ENCODE peak calls at places on chromosome 9, in eight cellular contexts. One of them, this sample, is unnamed.

GRCh38 chr9:122234022-122234748 is 5.4 kb upstream of the LHX6 start:
- DNase-seq in NB4: peak
- DNase-seq in CD8-positive, alpha-beta T cell: no peak
- DNase-seq in stimulated activated CD4-positive, alpha-beta T cell treated with anti-CD3 and anti-CD28 coated beads, Interleukin-2, amount 100 ng/mL, for 24 hours: no peak
- DNase-seq in activated CD4-positive, alpha-beta T cell treated with anti-CD3 and anti-CD28 coated beads, Interleukin-2, amount 50 U/mL, for 1 hour: no peak
- DNase-seq in NCI-H1436: no peak
- DNase-seq in posterior vena cava: no peak
- DNase-seq in tibial nerve: no peak
- DNase-seq in this sample: no peak

GRCh38 chr9:99431103-99431502 is 209.0 kb downstream of the SEC61B start:
- DNase-seq in activated CD4-positive, alpha-beta T cell treated with anti-CD3 and anti-CD28 coated beads, Interleukin-2, amount 50 U/mL, for 1 hour: no peak
- DNase-seq in NCI-H1436: no peak
- DNase-seq in stimulated activated CD4-positive, alpha-beta T cell treated with anti-CD3 and anti-CD28 coated beads, Interleukin-2, amount 100 ng/mL, for 24 hours: no peak
- DNase-seq in posterior vena cava: no peak
- DNase-seq in tibial nerve: no peak
- DNase-seq in CD8-positive, alpha-beta T cell: no peak
- DNase-seq in NB4: no peak
- DNase-seq in this sample: no peak

GRCh38 chr9:15211994-15212501 is 95.0 kb downstream of the TTC39B start:
- DNase-seq in NCI-H1436: no peak
- DNase-seq in tibial nerve: no peak
- DNase-seq in NB4: no peak
- DNase-seq in activated CD4-positive, alpha-beta T cell treated with anti-CD3 and anti-CD28 coated beads, Interleukin-2, amount 50 U/mL, for 1 hour: no peak
- DNase-seq in stimulated activated CD4-positive, alpha-beta T cell treated with anti-CD3 and anti-CD28 coated beads, Interleukin-2, amount 100 ng/mL, for 24 hours: no peak
- DNase-seq in CD8-positive, alpha-beta T cell: no peak
- DNase-seq in posterior vena cava: no peak
- DNase-seq in this sample: no peak

GRCh38 chr9:107807183-107807582 is 317.6 kb upstream of the KLF4 start:
- DNase-seq in tibial nerve: no peak
- DNase-seq in NCI-H1436: no peak
- DNase-seq in CD8-positive, alpha-beta T cell: no peak
- DNase-seq in NB4: no peak
- DNase-seq in activated CD4-positive, alpha-beta T cell treated with anti-CD3 and anti-CD28 coated beads, Interleukin-2, amount 50 U/mL, for 1 hour: no peak
- DNase-seq in stimulated activated CD4-positive, alpha-beta T cell treated with anti-CD3 and anti-CD28 coated beads, Interleukin-2, amount 100 ng/mL, for 24 hours: no peak
- DNase-seq in posterior vena cava: no peak
- DNase-seq in this sample: no peak

GRCh38 chr9:134847752-134848432 is 32.7 kb upstream of the FCN2 start:
- DNase-seq in activated CD4-positive, alpha-beta T cell treated with anti-CD3 and anti-CD28 coated beads, Interleukin-2, amount 50 U/mL, for 1 hour: no peak
- DNase-seq in tibial nerve: no peak
- DNase-seq in stimulated activated CD4-positive, alpha-beta T cell treated with anti-CD3 and anti-CD28 coated beads, Interleukin-2, amount 100 ng/mL, for 24 hours: no peak
- DNase-seq in posterior vena cava: no peak
- DNase-seq in NB4: no peak
- DNase-seq in NCI-H1436: no peak
- DNase-seq in CD8-positive, alpha-beta T cell: no peak
- DNase-seq in this sample: no peak

GRCh38 chr9:131876486-131876885 is 136.6 kb upstream of the RAPGEF1 start:
- DNase-seq in NB4: no peak
- DNase-seq in NCI-H1436: no peak
- DNase-seq in CD8-positive, alpha-beta T cell: no peak
- DNase-seq in posterior vena cava: peak
- DNase-seq in stimulated activated CD4-positive, alpha-beta T cell treated with anti-CD3 and anti-CD28 coated beads, Interleukin-2, amount 100 ng/mL, for 24 hours: no peak
- DNase-seq in activated CD4-positive, alpha-beta T cell treated with anti-CD3 and anti-CD28 coated beads, Interleukin-2, amount 50 U/mL, for 1 hour: no peak
- DNase-seq in tibial nerve: no peak
- DNase-seq in this sample: no peak

GRCh38 chr9:69771775-69772418 is 12.1 kb upstream of the PTAR1 start:
- DNase-seq in activated CD4-positive, alpha-beta T cell treated with anti-CD3 and anti-CD28 coated beads, Interleukin-2, amount 50 U/mL, for 1 hour: no peak
- DNase-seq in NCI-H1436: no peak
- DNase-seq in posterior vena cava: no peak
- DNase-seq in tibial nerve: no peak
- DNase-seq in stimulated activated CD4-positive, alpha-beta T cell treated with anti-CD3 and anti-CD28 coated beads, Interleukin-2, amount 100 ng/mL, for 24 hours: no peak
- DNase-seq in CD8-positive, alpha-beta T cell: no peak
- DNase-seq in NB4: no peak
- DNase-seq in this sample: no peak

GRCh38 chr9:117368684-117369230 is 46.1 kb downstream of the ASTN2 start:
- DNase-seq in tibial nerve: no peak
- DNase-seq in NB4: no peak
- DNase-seq in stimulated activated CD4-positive, alpha-beta T cell treated with anti-CD3 and anti-CD28 coated beads, Interleukin-2, amount 100 ng/mL, for 24 hours: no peak
- DNase-seq in NCI-H1436: peak
- DNase-seq in activated CD4-positive, alpha-beta T cell treated with anti-CD3 and anti-CD28 coated beads, Interleukin-2, amount 50 U/mL, for 1 hour: no peak
- DNase-seq in posterior vena cava: no peak
- DNase-seq in CD8-positive, alpha-beta T cell: no peak
- DNase-seq in this sample: no peak

GRCh38 chr9:20557890-20558608 is 64.2 kb downstream of the MLLT3 start:
- DNase-seq in CD8-positive, alpha-beta T cell: no peak
- DNase-seq in NCI-H1436: no peak
- DNase-seq in activated CD4-positive, alpha-beta T cell treated with anti-CD3 and anti-CD28 coated beads, Interleukin-2, amount 50 U/mL, for 1 hour: no peak
- DNase-seq in stimulated activated CD4-positive, alpha-beta T cell treated with anti-CD3 and anti-CD28 coated beads, Interleukin-2, amount 100 ng/mL, for 24 hours: no peak
- DNase-seq in tibial nerve: no peak
- DNase-seq in NB4: no peak
- DNase-seq in posterior vena cava: no peak
- DNase-seq in this sample: no peak

GRCh38 chr9:93890436-93890935 is 64.7 kb downstream of the BARX1 start:
- DNase-seq in tibial nerve: no peak
- DNase-seq in CD8-positive, alpha-beta T cell: no peak
- DNase-seq in NB4: no peak
- DNase-seq in NCI-H1436: no peak
- DNase-seq in activated CD4-positive, alpha-beta T cell treated with anti-CD3 and anti-CD28 coated beads, Interleukin-2, amount 50 U/mL, for 1 hour: no peak
- DNase-seq in posterior vena cava: no peak
- DNase-seq in stimulated activated CD4-positive, alpha-beta T cell treated with anti-CD3 and anti-CD28 coated beads, Interleukin-2, amount 100 ng/mL, for 24 hours: no peak
- DNase-seq in this sample: no peak

GRCh38 chr9:93261735-93262523 is 78.0 kb downstream of the WNK2 start:
- DNase-seq in NCI-H1436: no peak
- DNase-seq in tibial nerve: no peak
- DNase-seq in stimulated activated CD4-positive, alpha-beta T cell treated with anti-CD3 and anti-CD28 coated beads, Interleukin-2, amount 100 ng/mL, for 24 hours: no peak
- DNase-seq in posterior vena cava: peak
- DNase-seq in CD8-positive, alpha-beta T cell: no peak
- DNase-seq in activated CD4-positive, alpha-beta T cell treated with anti-CD3 and anti-CD28 coated beads, Interleukin-2, amount 50 U/mL, for 1 hour: no peak
- DNase-seq in NB4: no peak
- DNase-seq in this sample: no peak

GRCh38 chr9:7879551-7880245 is 80.1 kb upstream of the DMAC1 start:
- DNase-seq in tibial nerve: no peak
- DNase-seq in posterior vena cava: no peak
- DNase-seq in NCI-H1436: no peak
- DNase-seq in stimulated activated CD4-positive, alpha-beta T cell treated with anti-CD3 and anti-CD28 coated beads, Interleukin-2, amount 100 ng/mL, for 24 hours: peak
- DNase-seq in CD8-positive, alpha-beta T cell: peak
- DNase-seq in activated CD4-positive, alpha-beta T cell treated with anti-CD3 and anti-CD28 coated beads, Interleukin-2, amount 50 U/mL, for 1 hour: peak
- DNase-seq in NB4: peak
- DNase-seq in this sample: no peak

GRCh38 chr9:114344692-114345091 is 15.0 kb downstream of the ORM2 start:
- DNase-seq in NCI-H1436: no peak
- DNase-seq in NB4: no peak
- DNase-seq in activated CD4-positive, alpha-beta T cell treated with anti-CD3 and anti-CD28 coated beads, Interleukin-2, amount 50 U/mL, for 1 hour: no peak
- DNase-seq in posterior vena cava: no peak
- DNase-seq in stimulated activated CD4-positive, alpha-beta T cell treated with anti-CD3 and anti-CD28 coated beads, Interleukin-2, amount 100 ng/mL, for 24 hours: no peak
- DNase-seq in tibial nerve: no peak
- DNase-seq in CD8-positive, alpha-beta T cell: no peak
- DNase-seq in this sample: no peak

GRCh38 chr9:6986416-6986815 is 228.6 kb downstream of the KDM4C start:
- DNase-seq in NB4: no peak
- DNase-seq in CD8-positive, alpha-beta T cell: no peak
- DNase-seq in activated CD4-positive, alpha-beta T cell treated with anti-CD3 and anti-CD28 coated beads, Interleukin-2, amount 50 U/mL, for 1 hour: no peak
- DNase-seq in NCI-H1436: no peak
- DNase-seq in tibial nerve: no peak
- DNase-seq in stimulated activated CD4-positive, alpha-beta T cell treated with anti-CD3 and anti-CD28 coated beads, Interleukin-2, amount 100 ng/mL, for 24 hours: no peak
- DNase-seq in posterior vena cava: no peak
- DNase-seq in this sample: no peak

GRCh38 chr9:91065231-91066041 is 263.8 kb downstream of the SYK start:
- DNase-seq in tibial nerve: no peak
- DNase-seq in activated CD4-positive, alpha-beta T cell treated with anti-CD3 and anti-CD28 coated beads, Interleukin-2, amount 50 U/mL, for 1 hour: no peak
- DNase-seq in NCI-H1436: no peak
- DNase-seq in NB4: no peak
- DNase-seq in stimulated activated CD4-positive, alpha-beta T cell treated with anti-CD3 and anti-CD28 coated beads, Interleukin-2, amount 100 ng/mL, for 24 hours: no peak
- DNase-seq in posterior vena cava: no peak
- DNase-seq in CD8-positive, alpha-beta T cell: no peak
- DNase-seq in this sample: no peak